ENCODE peak calls at places on chromosomes 4 and X, in seven cellular contexts. One of them, this sample, is unnamed.

GRCh38 chr4:128623508-128624215 is 185.8 kb upstream of the JADE1 start:
- DNase-seq in K562: no peak
- DNase-seq in stimulated activated naive B cell treated with anti-CD40 and anti-IgM and Interleukin-4, amounts not matched to agents 10 μg/mL and 1 μg/mL and 100 μg/mL, for 72 hours: no peak
- DNase-seq in HT1080: no peak
- DNase-seq in stimulated activated naive CD8-positive, alpha-beta T cell treated with anti-CD3 and anti-CD28 coated beads, Interleukin-15, Interleukin-2, amounts not matched to agents 100 U/mL and 50 U/mL, for 24 hours: no peak
- DNase-seq in adrenal gland: no peak
- DNase-seq in GM03348: no peak
- DNase-seq in this sample: no peak

GRCh38 chr4:140947507-140947906 is 185.8 kb downstream of the RNF150 start:
- DNase-seq in K562: no peak
- DNase-seq in stimulated activated naive B cell treated with anti-CD40 and anti-IgM and Interleukin-4, amounts not matched to agents 10 μg/mL and 1 μg/mL and 100 μg/mL, for 72 hours: no peak
- DNase-seq in HT1080: peak; percentile 39
- DNase-seq in stimulated activated naive CD8-positive, alpha-beta T cell treated with anti-CD3 and anti-CD28 coated beads, Interleukin-15, Interleukin-2, amounts not matched to agents 100 U/mL and 50 U/mL, for 24 hours: no peak
- DNase-seq in adrenal gland: peak; percentile 30
- DNase-seq in GM03348: no peak
- DNase-seq in this sample: peak; percentile 85

GRCh38 chrX:15947648-15948317 is 93.2 kb upstream of the AP1S2 start:
- DNase-seq in K562: peak; percentile 6
- DNase-seq in stimulated activated naive B cell treated with anti-CD40 and anti-IgM and Interleukin-4, amounts not matched to agents 10 μg/mL and 1 μg/mL and 100 μg/mL, for 72 hours: no peak
- DNase-seq in HT1080: peak; percentile 78
- DNase-seq in stimulated activated naive CD8-positive, alpha-beta T cell treated with anti-CD3 and anti-CD28 coated beads, Interleukin-15, Interleukin-2, amounts not matched to agents 100 U/mL and 50 U/mL, for 24 hours: no peak
- DNase-seq in adrenal gland: no peak
- DNase-seq in GM03348: peak; percentile 71
- DNase-seq in this sample: peak; percentile 3

GRCh38 chr4:147102596-147102995 is 156.9 kb upstream of the TTC29 start:
- DNase-seq in K562: no peak
- DNase-seq in stimulated activated naive B cell treated with anti-CD40 and anti-IgM and Interleukin-4, amounts not matched to agents 10 μg/mL and 1 μg/mL and 100 μg/mL, for 72 hours: no peak
- DNase-seq in HT1080: no peak
- DNase-seq in stimulated activated naive CD8-positive, alpha-beta T cell treated with anti-CD3 and anti-CD28 coated beads, Interleukin-15, Interleukin-2, amounts not matched to agents 100 U/mL and 50 U/mL, for 24 hours: no peak
- DNase-seq in adrenal gland: no peak
- DNase-seq in GM03348: no peak
- DNase-seq in this sample: no peak

GRCh38 chrX:13837290-13837745 is 20.4 kb upstream of the GPM6B start:
- DNase-seq in K562: no peak
- DNase-seq in stimulated activated naive B cell treated with anti-CD40 and anti-IgM and Interleukin-4, amounts not matched to agents 10 μg/mL and 1 μg/mL and 100 μg/mL, for 72 hours: no peak
- DNase-seq in HT1080: no peak
- DNase-seq in stimulated activated naive CD8-positive, alpha-beta T cell treated with anti-CD3 and anti-CD28 coated beads, Interleukin-15, Interleukin-2, amounts not matched to agents 100 U/mL and 50 U/mL, for 24 hours: no peak
- DNase-seq in adrenal gland: no peak
- DNase-seq in GM03348: no peak
- DNase-seq in this sample: no peak

GRCh38 chr4:176830971-176831370 is 38.2 kb upstream of the VEGFC start:
- DNase-seq in K562: no peak
- DNase-seq in stimulated activated naive B cell treated with anti-CD40 and anti-IgM and Interleukin-4, amounts not matched to agents 10 μg/mL and 1 μg/mL and 100 μg/mL, for 72 hours: no peak
- DNase-seq in HT1080: no peak
- DNase-seq in stimulated activated naive CD8-positive, alpha-beta T cell treated with anti-CD3 and anti-CD28 coated beads, Interleukin-15, Interleukin-2, amounts not matched to agents 100 U/mL and 50 U/mL, for 24 hours: no peak
- DNase-seq in adrenal gland: no peak
- DNase-seq in GM03348: no peak
- DNase-seq in this sample: no peak

GRCh38 chrX:20139966-20140365 is 1.7 kb downstream of the EIF1AX start:
- DNase-seq in K562: no peak
- DNase-seq in stimulated activated naive B cell treated with anti-CD40 and anti-IgM and Interleukin-4, amounts not matched to agents 10 μg/mL and 1 μg/mL and 100 μg/mL, for 72 hours: no peak
- DNase-seq in HT1080: no peak
- DNase-seq in stimulated activated naive CD8-positive, alpha-beta T cell treated with anti-CD3 and anti-CD28 coated beads, Interleukin-15, Interleukin-2, amounts not matched to agents 100 U/mL and 50 U/mL, for 24 hours: no peak
- DNase-seq in adrenal gland: no peak
- DNase-seq in GM03348: peak; percentile 26
- DNase-seq in this sample: no peak

GRCh38 chr4:112031712-112032328 is 113.4 kb upstream of the FAM241A start:
- DNase-seq in K562: peak; percentile 41
- DNase-seq in stimulated activated naive B cell treated with anti-CD40 and anti-IgM and Interleukin-4, amounts not matched to agents 10 μg/mL and 1 μg/mL and 100 μg/mL, for 72 hours: no peak
- DNase-seq in HT1080: peak; percentile 58
- DNase-seq in stimulated activated naive CD8-positive, alpha-beta T cell treated with anti-CD3 and anti-CD28 coated beads, Interleukin-15, Interleukin-2, amounts not matched to agents 100 U/mL and 50 U/mL, for 24 hours: no peak
- DNase-seq in adrenal gland: no peak
- DNase-seq in GM03348: peak; percentile 74
- DNase-seq in this sample: peak; percentile 71

GRCh38 chrX:150696264-150696789 is 3.1 kb downstream of the MTMR1 start:
- DNase-seq in K562: no peak
- DNase-seq in stimulated activated naive B cell treated with anti-CD40 and anti-IgM and Interleukin-4, amounts not matched to agents 10 μg/mL and 1 μg/mL and 100 μg/mL, for 72 hours: no peak
- DNase-seq in HT1080: no peak
- DNase-seq in stimulated activated naive CD8-positive, alpha-beta T cell treated with anti-CD3 and anti-CD28 coated beads, Interleukin-15, Interleukin-2, amounts not matched to agents 100 U/mL and 50 U/mL, for 24 hours: no peak
- DNase-seq in adrenal gland: no peak
- DNase-seq in GM03348: no peak
- DNase-seq in this sample: no peak

GRCh38 chr4:72375050-72375736 is 193.8 kb downstream of the ADAMTS3 start:
- DNase-seq in K562: no peak
- DNase-seq in stimulated activated naive B cell treated with anti-CD40 and anti-IgM and Interleukin-4, amounts not matched to agents 10 μg/mL and 1 μg/mL and 100 μg/mL, for 72 hours: no peak
- DNase-seq in HT1080: peak; percentile 74
- DNase-seq in stimulated activated naive CD8-positive, alpha-beta T cell treated with anti-CD3 and anti-CD28 coated beads, Interleukin-15, Interleukin-2, amounts not matched to agents 100 U/mL and 50 U/mL, for 24 hours: no peak
- DNase-seq in adrenal gland: no peak
- DNase-seq in GM03348: peak; percentile 69
- DNase-seq in this sample: no peak

GRCh38 chrX:129686422-129686948 is 31.7 kb upstream of the APLN start:
- DNase-seq in K562: no peak
- DNase-seq in stimulated activated naive B cell treated with anti-CD40 and anti-IgM and Interleukin-4, amounts not matched to agents 10 μg/mL and 1 μg/mL and 100 μg/mL, for 72 hours: no peak
- DNase-seq in HT1080: no peak
- DNase-seq in stimulated activated naive CD8-positive, alpha-beta T cell treated with anti-CD3 and anti-CD28 coated beads, Interleukin-15, Interleukin-2, amounts not matched to agents 100 U/mL and 50 U/mL, for 24 hours: no peak
- DNase-seq in adrenal gland: peak; percentile 41
- DNase-seq in GM03348: peak; percentile 54
- DNase-seq in this sample: no peak

GRCh38 chr4:71732706-71733105 is 51.2 kb downstream of the GC start:
- DNase-seq in K562: peak; percentile 17
- DNase-seq in stimulated activated naive B cell treated with anti-CD40 and anti-IgM and Interleukin-4, amounts not matched to agents 10 μg/mL and 1 μg/mL and 100 μg/mL, for 72 hours: no peak
- DNase-seq in HT1080: no peak
- DNase-seq in stimulated activated naive CD8-positive, alpha-beta T cell treated with anti-CD3 and anti-CD28 coated beads, Interleukin-15, Interleukin-2, amounts not matched to agents 100 U/mL and 50 U/mL, for 24 hours: no peak
- DNase-seq in adrenal gland: no peak
- DNase-seq in GM03348: peak; percentile 51
- DNase-seq in this sample: peak; percentile 40

GRCh38 chr4:100581337-100581736 is 63.5 kb upstream of the EMCN start:
- DNase-seq in K562: no peak
- DNase-seq in stimulated activated naive B cell treated with anti-CD40 and anti-IgM and Interleukin-4, amounts not matched to agents 10 μg/mL and 1 μg/mL and 100 μg/mL, for 72 hours: no peak
- DNase-seq in HT1080: peak; percentile 45
- DNase-seq in stimulated activated naive CD8-positive, alpha-beta T cell treated with anti-CD3 and anti-CD28 coated beads, Interleukin-15, Interleukin-2, amounts not matched to agents 100 U/mL and 50 U/mL, for 24 hours: no peak
- DNase-seq in adrenal gland: no peak
- DNase-seq in GM03348: no peak
- DNase-seq in this sample: no peak

GRCh38 chr4:154491731-154492249 is at the start of gene DCHS2:
- DNase-seq in K562: peak; percentile 76
- DNase-seq in stimulated activated naive B cell treated with anti-CD40 and anti-IgM and Interleukin-4, amounts not matched to agents 10 μg/mL and 1 μg/mL and 100 μg/mL, for 72 hours: no peak
- DNase-seq in HT1080: no peak
- DNase-seq in stimulated activated naive CD8-positive, alpha-beta T cell treated with anti-CD3 and anti-CD28 coated beads, Interleukin-15, Interleukin-2, amounts not matched to agents 100 U/mL and 50 U/mL, for 24 hours: peak; percentile 27
- DNase-seq in adrenal gland: peak; percentile 14
- DNase-seq in GM03348: peak; percentile 24
- DNase-seq in this sample: no peak

GRCh38 chrX:4661771-4662170 is 948.3 kb upstream of the PRKX start:
- DNase-seq in K562: no peak
- DNase-seq in stimulated activated naive B cell treated with anti-CD40 and anti-IgM and Interleukin-4, amounts not matched to agents 10 μg/mL and 1 μg/mL and 100 μg/mL, for 72 hours: no peak
- DNase-seq in HT1080: no peak
- DNase-seq in stimulated activated naive CD8-positive, alpha-beta T cell treated with anti-CD3 and anti-CD28 coated beads, Interleukin-15, Interleukin-2, amounts not matched to agents 100 U/mL and 50 U/mL, for 24 hours: no peak
- DNase-seq in adrenal gland: no peak
- DNase-seq in GM03348: no peak
- DNase-seq in this sample: no peak

GRCh38 chr4:125736057-125736456 is 421.3 kb downstream of the FAT4 start:
- DNase-seq in K562: peak; percentile 7
- DNase-seq in stimulated activated naive B cell treated with anti-CD40 and anti-IgM and Interleukin-4, amounts not matched to agents 10 μg/mL and 1 μg/mL and 100 μg/mL, for 72 hours: no peak
- DNase-seq in HT1080: peak; percentile 40
- DNase-seq in stimulated activated naive CD8-positive, alpha-beta T cell treated with anti-CD3 and anti-CD28 coated beads, Interleukin-15, Interleukin-2, amounts not matched to agents 100 U/mL and 50 U/mL, for 24 hours: no peak
- DNase-seq in adrenal gland: no peak
- DNase-seq in GM03348: peak; percentile 6
- DNase-seq in this sample: peak; percentile 53

GRCh38 chr4:86338989-86339388 is 20.9 kb downstream of the MAPK10 start:
- DNase-seq in K562: no peak
- DNase-seq in stimulated activated naive B cell treated with anti-CD40 and anti-IgM and Interleukin-4, amounts not matched to agents 10 μg/mL and 1 μg/mL and 100 μg/mL, for 72 hours: no peak
- DNase-seq in HT1080: peak; percentile 93
- DNase-seq in stimulated activated naive CD8-positive, alpha-beta T cell treated with anti-CD3 and anti-CD28 coated beads, Interleukin-15, Interleukin-2, amounts not matched to agents 100 U/mL and 50 U/mL, for 24 hours: no peak
- DNase-seq in adrenal gland: peak; percentile 51
- DNase-seq in GM03348: peak; percentile 79
- DNase-seq in this sample: no peak

GRCh38 chr4:164771088-164771487 is 17.2 kb downstream of the SMIM31 start:
- DNase-seq in K562: no peak
- DNase-seq in stimulated activated naive B cell treated with anti-CD40 and anti-IgM and Interleukin-4, amounts not matched to agents 10 μg/mL and 1 μg/mL and 100 μg/mL, for 72 hours: no peak
- DNase-seq in HT1080: no peak
- DNase-seq in stimulated activated naive CD8-positive, alpha-beta T cell treated with anti-CD3 and anti-CD28 coated beads, Interleukin-15, Interleukin-2, amounts not matched to agents 100 U/mL and 50 U/mL, for 24 hours: no peak
- DNase-seq in adrenal gland: no peak
- DNase-seq in GM03348: peak; percentile 18
- DNase-seq in this sample: no peak

GRCh38 chr4:114229721-114230120 is 250.3 kb upstream of the ARSJ start:
- DNase-seq in K562: no peak
- DNase-seq in stimulated activated naive B cell treated with anti-CD40 and anti-IgM and Interleukin-4, amounts not matched to agents 10 μg/mL and 1 μg/mL and 100 μg/mL, for 72 hours: no peak
- DNase-seq in HT1080: no peak
- DNase-seq in stimulated activated naive CD8-positive, alpha-beta T cell treated with anti-CD3 and anti-CD28 coated beads, Interleukin-15, Interleukin-2, amounts not matched to agents 100 U/mL and 50 U/mL, for 24 hours: no peak
- DNase-seq in adrenal gland: no peak
- DNase-seq in GM03348: no peak
- DNase-seq in this sample: no peak

GRCh38 chr4:78205601-78206000 is 148.5 kb downstream of the FRAS1 start:
- DNase-seq in K562: no peak
- DNase-seq in stimulated activated naive B cell treated with anti-CD40 and anti-IgM and Interleukin-4, amounts not matched to agents 10 μg/mL and 1 μg/mL and 100 μg/mL, for 72 hours: no peak
- DNase-seq in HT1080: peak; percentile 36
- DNase-seq in stimulated activated naive CD8-positive, alpha-beta T cell treated with anti-CD3 and anti-CD28 coated beads, Interleukin-15, Interleukin-2, amounts not matched to agents 100 U/mL and 50 U/mL, for 24 hours: no peak
- DNase-seq in adrenal gland: no peak
- DNase-seq in GM03348: no peak
- DNase-seq in this sample: no peak

GRCh38 chr4:119750048-119750447 is 121.4 kb upstream of the PDE5A start:
- DNase-seq in K562: no peak
- DNase-seq in stimulated activated naive B cell treated with anti-CD40 and anti-IgM and Interleukin-4, amounts not matched to agents 10 μg/mL and 1 μg/mL and 100 μg/mL, for 72 hours: no peak
- DNase-seq in HT1080: no peak
- DNase-seq in stimulated activated naive CD8-positive, alpha-beta T cell treated with anti-CD3 and anti-CD28 coated beads, Interleukin-15, Interleukin-2, amounts not matched to agents 100 U/mL and 50 U/mL, for 24 hours: no peak
- DNase-seq in adrenal gland: no peak
- DNase-seq in GM03348: no peak
- DNase-seq in this sample: peak; percentile 62

GRCh38 chr4:163332526-163333405 is at the start of gene NPY1R:
- DNase-seq in K562: peak; percentile 46
- DNase-seq in stimulated activated naive B cell treated with anti-CD40 and anti-IgM and Interleukin-4, amounts not matched to agents 10 μg/mL and 1 μg/mL and 100 μg/mL, for 72 hours: peak; percentile 32
- DNase-seq in HT1080: peak; percentile 86
- DNase-seq in stimulated activated naive CD8-positive, alpha-beta T cell treated with anti-CD3 and anti-CD28 coated beads, Interleukin-15, Interleukin-2, amounts not matched to agents 100 U/mL and 50 U/mL, for 24 hours: peak; percentile 33
- DNase-seq in adrenal gland: peak; percentile 87
- DNase-seq in GM03348: peak; percentile 86
- DNase-seq in this sample: peak; percentile 86

GRCh38 chrX:53223068-53223693 is 1.8 kb downstream of the KDM5C start:
- DNase-seq in K562: no peak
- DNase-seq in stimulated activated naive B cell treated with anti-CD40 and anti-IgM and Interleukin-4, amounts not matched to agents 10 μg/mL and 1 μg/mL and 100 μg/mL, for 72 hours: no peak
- DNase-seq in HT1080: no peak
- DNase-seq in stimulated activated naive CD8-positive, alpha-beta T cell treated with anti-CD3 and anti-CD28 coated beads, Interleukin-15, Interleukin-2, amounts not matched to agents 100 U/mL and 50 U/mL, for 24 hours: no peak
- DNase-seq in adrenal gland: no peak
- DNase-seq in GM03348: peak; percentile 6
- DNase-seq in this sample: peak; percentile 5

GRCh38 chrX:136525738-136526606 is 6.0 kb upstream of the VGLL1 start:
- DNase-seq in K562: no peak
- DNase-seq in stimulated activated naive B cell treated with anti-CD40 and anti-IgM and Interleukin-4, amounts not matched to agents 10 μg/mL and 1 μg/mL and 100 μg/mL, for 72 hours: no peak
- DNase-seq in HT1080: peak; percentile 75
- DNase-seq in stimulated activated naive CD8-positive, alpha-beta T cell treated with anti-CD3 and anti-CD28 coated beads, Interleukin-15, Interleukin-2, amounts not matched to agents 100 U/mL and 50 U/mL, for 24 hours: no peak
- DNase-seq in adrenal gland: peak; percentile 84
- DNase-seq in GM03348: peak; percentile 67
- DNase-seq in this sample: no peak

GRCh38 chr4:56757821-56758400 is 63.6 kb downstream of the SPINK2 start:
- DNase-seq in K562: no peak
- DNase-seq in stimulated activated naive B cell treated with anti-CD40 and anti-IgM and Interleukin-4, amounts not matched to agents 10 μg/mL and 1 μg/mL and 100 μg/mL, for 72 hours: peak; percentile 74
- DNase-seq in HT1080: peak; percentile 97
- DNase-seq in stimulated activated naive CD8-positive, alpha-beta T cell treated with anti-CD3 and anti-CD28 coated beads, Interleukin-15, Interleukin-2, amounts not matched to agents 100 U/mL and 50 U/mL, for 24 hours: peak; percentile 82
- DNase-seq in adrenal gland: peak; percentile 53
- DNase-seq in GM03348: peak; percentile 83
- DNase-seq in this sample: no peak

GRCh38 chr4:87270144-87270543 is 49.7 kb upstream of the KLHL8 start:
- DNase-seq in K562: peak; percentile 16
- DNase-seq in stimulated activated naive B cell treated with anti-CD40 and anti-IgM and Interleukin-4, amounts not matched to agents 10 μg/mL and 1 μg/mL and 100 μg/mL, for 72 hours: no peak
- DNase-seq in HT1080: peak; percentile 55
- DNase-seq in stimulated activated naive CD8-positive, alpha-beta T cell treated with anti-CD3 and anti-CD28 coated beads, Interleukin-15, Interleukin-2, amounts not matched to agents 100 U/mL and 50 U/mL, for 24 hours: no peak
- DNase-seq in adrenal gland: peak; percentile 20
- DNase-seq in GM03348: peak; percentile 52
- DNase-seq in this sample: peak; percentile 74

GRCh38 chrX:31392541-31392940 is 320.7 kb upstream of the FTHL17 start:
- DNase-seq in K562: no peak
- DNase-seq in stimulated activated naive B cell treated with anti-CD40 and anti-IgM and Interleukin-4, amounts not matched to agents 10 μg/mL and 1 μg/mL and 100 μg/mL, for 72 hours: no peak
- DNase-seq in HT1080: no peak
- DNase-seq in stimulated activated naive CD8-positive, alpha-beta T cell treated with anti-CD3 and anti-CD28 coated beads, Interleukin-15, Interleukin-2, amounts not matched to agents 100 U/mL and 50 U/mL, for 24 hours: no peak
- DNase-seq in adrenal gland: no peak
- DNase-seq in GM03348: peak; percentile 9
- DNase-seq in this sample: no peak

GRCh38 chr4:173489514-173489913 is 40.5 kb downstream of the HAND2 start:
- DNase-seq in K562: no peak
- DNase-seq in stimulated activated naive B cell treated with anti-CD40 and anti-IgM and Interleukin-4, amounts not matched to agents 10 μg/mL and 1 μg/mL and 100 μg/mL, for 72 hours: no peak
- DNase-seq in HT1080: no peak
- DNase-seq in stimulated activated naive CD8-positive, alpha-beta T cell treated with anti-CD3 and anti-CD28 coated beads, Interleukin-15, Interleukin-2, amounts not matched to agents 100 U/mL and 50 U/mL, for 24 hours: no peak
- DNase-seq in adrenal gland: no peak
- DNase-seq in GM03348: peak; percentile 44
- DNase-seq in this sample: no peak

GRCh38 chr4:142265946-142266345 is 580.2 kb downstream of the INPP4B start:
- DNase-seq in K562: no peak
- DNase-seq in stimulated activated naive B cell treated with anti-CD40 and anti-IgM and Interleukin-4, amounts not matched to agents 10 μg/mL and 1 μg/mL and 100 μg/mL, for 72 hours: no peak
- DNase-seq in HT1080: no peak
- DNase-seq in stimulated activated naive CD8-positive, alpha-beta T cell treated with anti-CD3 and anti-CD28 coated beads, Interleukin-15, Interleukin-2, amounts not matched to agents 100 U/mL and 50 U/mL, for 24 hours: no peak
- DNase-seq in adrenal gland: no peak
- DNase-seq in GM03348: no peak
- DNase-seq in this sample: peak; percentile 11

GRCh38 chrX:10138726-10139125 is 18.0 kb upstream of the CLCN4 start:
- DNase-seq in K562: no peak
- DNase-seq in stimulated activated naive B cell treated with anti-CD40 and anti-IgM and Interleukin-4, amounts not matched to agents 10 μg/mL and 1 μg/mL and 100 μg/mL, for 72 hours: no peak
- DNase-seq in HT1080: no peak
- DNase-seq in stimulated activated naive CD8-positive, alpha-beta T cell treated with anti-CD3 and anti-CD28 coated beads, Interleukin-15, Interleukin-2, amounts not matched to agents 100 U/mL and 50 U/mL, for 24 hours: no peak
- DNase-seq in adrenal gland: no peak
- DNase-seq in GM03348: no peak
- DNase-seq in this sample: no peak

GRCh38 chr4:166741709-166742108 is 492.6 kb downstream of the SPOCK3 start:
- DNase-seq in K562: no peak
- DNase-seq in stimulated activated naive B cell treated with anti-CD40 and anti-IgM and Interleukin-4, amounts not matched to agents 10 μg/mL and 1 μg/mL and 100 μg/mL, for 72 hours: no peak
- DNase-seq in HT1080: no peak
- DNase-seq in stimulated activated naive CD8-positive, alpha-beta T cell treated with anti-CD3 and anti-CD28 coated beads, Interleukin-15, Interleukin-2, amounts not matched to agents 100 U/mL and 50 U/mL, for 24 hours: no peak
- DNase-seq in adrenal gland: no peak
- DNase-seq in GM03348: no peak
- DNase-seq in this sample: no peak

GRCh38 chr4:8340721-8341680 is 71.4 kb downstream of the HTRA3 start:
- DNase-seq in K562: no peak
- DNase-seq in stimulated activated naive B cell treated with anti-CD40 and anti-IgM and Interleukin-4, amounts not matched to agents 10 μg/mL and 1 μg/mL and 100 μg/mL, for 72 hours: no peak
- DNase-seq in HT1080: no peak
- DNase-seq in stimulated activated naive CD8-positive, alpha-beta T cell treated with anti-CD3 and anti-CD28 coated beads, Interleukin-15, Interleukin-2, amounts not matched to agents 100 U/mL and 50 U/mL, for 24 hours: no peak
- DNase-seq in adrenal gland: peak; percentile 47
- DNase-seq in GM03348: peak; percentile 53
- DNase-seq in this sample: no peak

GRCh38 chr4:78496021-78496643 is 55.4 kb upstream of the ANXA3 start:
- DNase-seq in K562: no peak
- DNase-seq in stimulated activated naive B cell treated with anti-CD40 and anti-IgM and Interleukin-4, amounts not matched to agents 10 μg/mL and 1 μg/mL and 100 μg/mL, for 72 hours: no peak
- DNase-seq in HT1080: no peak
- DNase-seq in stimulated activated naive CD8-positive, alpha-beta T cell treated with anti-CD3 and anti-CD28 coated beads, Interleukin-15, Interleukin-2, amounts not matched to agents 100 U/mL and 50 U/mL, for 24 hours: no peak
- DNase-seq in adrenal gland: no peak
- DNase-seq in GM03348: no peak
- DNase-seq in this sample: no peak

GRCh38 chrX:66731398-66731797 is 92.5 kb upstream of the EDA2R start:
- DNase-seq in K562: peak; percentile 14
- DNase-seq in stimulated activated naive B cell treated with anti-CD40 and anti-IgM and Interleukin-4, amounts not matched to agents 10 μg/mL and 1 μg/mL and 100 μg/mL, for 72 hours: no peak
- DNase-seq in HT1080: peak; percentile 7
- DNase-seq in stimulated activated naive CD8-positive, alpha-beta T cell treated with anti-CD3 and anti-CD28 coated beads, Interleukin-15, Interleukin-2, amounts not matched to agents 100 U/mL and 50 U/mL, for 24 hours: no peak
- DNase-seq in adrenal gland: no peak
- DNase-seq in GM03348: peak; percentile 16
- DNase-seq in this sample: peak; percentile 65

GRCh38 chr4:87409420-87409939 is 12.9 kb upstream of the NUDT9 start:
- DNase-seq in K562: no peak
- DNase-seq in stimulated activated naive B cell treated with anti-CD40 and anti-IgM and Interleukin-4, amounts not matched to agents 10 μg/mL and 1 μg/mL and 100 μg/mL, for 72 hours: no peak
- DNase-seq in HT1080: no peak
- DNase-seq in stimulated activated naive CD8-positive, alpha-beta T cell treated with anti-CD3 and anti-CD28 coated beads, Interleukin-15, Interleukin-2, amounts not matched to agents 100 U/mL and 50 U/mL, for 24 hours: no peak
- DNase-seq in adrenal gland: no peak
- DNase-seq in GM03348: no peak
- DNase-seq in this sample: no peak

GRCh38 chr4:26826721-26827120 is 33.9 kb upstream of the STIM2 start:
- DNase-seq in K562: no peak
- DNase-seq in stimulated activated naive B cell treated with anti-CD40 and anti-IgM and Interleukin-4, amounts not matched to agents 10 μg/mL and 1 μg/mL and 100 μg/mL, for 72 hours: peak; percentile 64
- DNase-seq in HT1080: no peak
- DNase-seq in stimulated activated naive CD8-positive, alpha-beta T cell treated with anti-CD3 and anti-CD28 coated beads, Interleukin-15, Interleukin-2, amounts not matched to agents 100 U/mL and 50 U/mL, for 24 hours: no peak
- DNase-seq in adrenal gland: no peak
- DNase-seq in GM03348: no peak
- DNase-seq in this sample: no peak

GRCh38 chr4:88697113-88697512 is 516 bp downstream of the NAP1L5 start:
- DNase-seq in K562: no peak
- DNase-seq in stimulated activated naive B cell treated with anti-CD40 and anti-IgM and Interleukin-4, amounts not matched to agents 10 μg/mL and 1 μg/mL and 100 μg/mL, for 72 hours: no peak
- DNase-seq in HT1080: peak; percentile 23
- DNase-seq in stimulated activated naive CD8-positive, alpha-beta T cell treated with anti-CD3 and anti-CD28 coated beads, Interleukin-15, Interleukin-2, amounts not matched to agents 100 U/mL and 50 U/mL, for 24 hours: peak; percentile 17
- DNase-seq in adrenal gland: peak; percentile 48
- DNase-seq in GM03348: peak; percentile 31
- DNase-seq in this sample: no peak

GRCh38 chr4:40940317-40940720 is 190.6 kb downstream of the NSUN7 start:
- DNase-seq in K562: no peak
- DNase-seq in stimulated activated naive B cell treated with anti-CD40 and anti-IgM and Interleukin-4, amounts not matched to agents 10 μg/mL and 1 μg/mL and 100 μg/mL, for 72 hours: no peak
- DNase-seq in HT1080: no peak
- DNase-seq in stimulated activated naive CD8-positive, alpha-beta T cell treated with anti-CD3 and anti-CD28 coated beads, Interleukin-15, Interleukin-2, amounts not matched to agents 100 U/mL and 50 U/mL, for 24 hours: no peak
- DNase-seq in adrenal gland: no peak
- DNase-seq in GM03348: no peak
- DNase-seq in this sample: no peak